ENCODE peak calls at places on chromosome 17, in four cellular contexts. One of them, this sample, is unnamed.
A peak's percentile ranks its signal among the peaks of the same experiment; 100 is the strongest.

GRCh38 chr17:47948706-47949196 is 7.4 kb downstream of the PNPO start:
- DNase-seq in A549: peak; percentile 85
- DNase-seq in uterus: no peak
- DNase-seq in IMR-90: no peak
- DNase-seq in this sample: peak; percentile 94

GRCh38 chr17:410674-411401 is 58.2 kb upstream of the RPH3AL start:
- DNase-seq in A549: peak; percentile 42
- DNase-seq in uterus: peak; percentile 27
- DNase-seq in IMR-90: peak; percentile 12
- DNase-seq in this sample: peak; percentile 57

GRCh38 chr17:36128411-36128978 is 24.9 kb downstream of the CCL4 start:
- DNase-seq in A549: no peak
- DNase-seq in uterus: no peak
- DNase-seq in IMR-90: no peak
- DNase-seq in this sample: no peak

GRCh38 chr17:59725691-59726090 is 18.2 kb downstream of the VMP1 start:
- DNase-seq in A549: no peak
- DNase-seq in uterus: no peak
- DNase-seq in IMR-90: no peak
- DNase-seq in this sample: no peak

GRCh38 chr17:35074711-35075707 is 11.5 kb upstream of the RFFL start:
- DNase-seq in A549: no peak
- DNase-seq in uterus: no peak
- DNase-seq in IMR-90: no peak
- DNase-seq in this sample: no peak

GRCh38 chr17:45394913-45395568 is 37.6 kb downstream of the ARHGAP27 start:
- DNase-seq in A549: peak; percentile 88
- DNase-seq in uterus: peak; percentile 62
- DNase-seq in IMR-90: peak; percentile 90
- DNase-seq in this sample: peak; percentile 59

GRCh38 chr17:61815863-61816523 is 47.3 kb downstream of the BRIP1 start:
- DNase-seq in A549: no peak
- DNase-seq in uterus: no peak
- DNase-seq in IMR-90: no peak
- DNase-seq in this sample: no peak

GRCh38 chr17:34235389-34236028 is 19.6 kb upstream of the CCL2 start:
- DNase-seq in A549: no peak
- DNase-seq in uterus: peak; percentile 82
- DNase-seq in IMR-90: peak; percentile 65
- DNase-seq in this sample: peak; percentile 80

GRCh38 chr17:53628011-53628410 is 194.7 kb upstream of the KIF2B start:
- DNase-seq in A549: no peak
- DNase-seq in uterus: no peak
- DNase-seq in IMR-90: peak; percentile 61
- DNase-seq in this sample: no peak

GRCh38 chr17:61503961-61504360 is 51.7 kb downstream of the TBX4 start:
- DNase-seq in A549: no peak
- DNase-seq in uterus: no peak
- DNase-seq in IMR-90: no peak
- DNase-seq in this sample: no peak

GRCh38 chr17:35003778-35004177 is 23.5 kb downstream of the LIG3 start:
- DNase-seq in A549: no peak
- DNase-seq in uterus: no peak
- DNase-seq in IMR-90: no peak
- DNase-seq in this sample: no peak

GRCh38 chr17:55062921-55063320 is 94.4 kb downstream of the STXBP4 start:
- DNase-seq in A549: peak; percentile 29
- DNase-seq in uterus: no peak
- DNase-seq in IMR-90: peak; percentile 63
- DNase-seq in this sample: no peak

GRCh38 chr17:39872700-39873099 is 4.7 kb downstream of the ZPBP2 start:
- DNase-seq in A549: no peak
- DNase-seq in uterus: no peak
- DNase-seq in IMR-90: peak; percentile 31
- DNase-seq in this sample: no peak

GRCh38 chr17:13311301-13311700 is 290.4 kb downstream of the HS3ST3A1 start:
- DNase-seq in A549: no peak
- DNase-seq in uterus: no peak
- DNase-seq in IMR-90: peak; percentile 12
- DNase-seq in this sample: no peak

GRCh38 chr17:73506470-73507435 is 137.5 kb downstream of the SDK2 start:
- DNase-seq in A549: no peak
- DNase-seq in uterus: no peak
- DNase-seq in IMR-90: no peak
- DNase-seq in this sample: no peak

GRCh38 chr17:6450926-6451717 is 6.9 kb downstream of the PIMREG start:
- DNase-seq in A549: no peak
- DNase-seq in uterus: no peak
- DNase-seq in IMR-90: no peak
- DNase-seq in this sample: no peak

GRCh38 chr17:38743556-38744171 is 4.5 kb downstream of the PCGF2 start:
- DNase-seq in A549: no peak
- DNase-seq in uterus: no peak
- DNase-seq in IMR-90: no peak
- DNase-seq in this sample: no peak

GRCh38 chr17:47696717-47697642 is 3.0 kb downstream of the TBKBP1 start:
- DNase-seq in A549: no peak
- DNase-seq in uterus: peak; percentile 11
- DNase-seq in IMR-90: no peak
- DNase-seq in this sample: no peak

GRCh38 chr17:78599419-78599818 is 22.2 kb upstream of the DNAH17 start:
- DNase-seq in A549: no peak
- DNase-seq in uterus: no peak
- DNase-seq in IMR-90: peak; percentile 8
- DNase-seq in this sample: no peak

GRCh38 chr17:45229681-45230409 is 8.2 kb downstream of the FMNL1 start:
- DNase-seq in A549: no peak
- DNase-seq in uterus: no peak
- DNase-seq in IMR-90: no peak
- DNase-seq in this sample: no peak

DNA sequence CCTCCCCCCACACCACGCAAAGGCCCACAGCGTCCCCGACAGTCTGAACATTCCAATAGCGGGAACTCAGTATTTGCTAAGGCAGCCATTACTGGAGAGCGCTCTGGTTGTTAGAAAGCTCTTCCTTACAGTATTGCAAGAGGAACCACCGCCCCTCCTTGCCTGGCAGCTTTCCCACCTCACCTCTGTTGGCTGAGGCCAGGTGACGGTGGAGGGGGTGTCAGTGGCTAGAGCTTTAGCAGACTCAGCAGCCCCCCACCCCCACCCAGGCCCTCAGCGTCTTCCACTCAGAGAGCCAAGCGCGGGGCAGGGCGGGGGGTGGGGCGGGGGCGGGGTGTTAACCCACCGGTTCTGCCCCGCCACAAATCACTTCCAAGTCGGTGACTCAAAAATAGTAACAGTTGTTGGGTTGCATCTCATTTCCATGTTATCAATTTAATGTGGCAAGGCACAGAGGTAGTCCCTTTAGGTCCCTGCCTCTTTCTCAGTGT is 2.3 kb upstream of the PLEKHH3 start:
- DNase-seq in A549: peak; percentile 80
- DNase-seq in uterus: peak; percentile 73
- DNase-seq in IMR-90: peak; percentile 39
- DNase-seq in this sample: no peak
- H3K4me3 ChIP-seq in A549: peak overlapping the region; percentile 54
- H3K4me3 ChIP-seq in uterus: peak overlapping the region; percentile 91
- H3K4me3 ChIP-seq in IMR-90: no peak overlapping the region
- H3K4me3 ChIP-seq in this sample: peak overlapping the region; percentile 14

GRCh38 chr17:27455914-27456680 is at the start of gene KSR1:
- DNase-seq in A549: peak; percentile 82
- DNase-seq in uterus: peak; percentile 80
- DNase-seq in IMR-90: peak; percentile 72
- DNase-seq in this sample: peak; percentile 88
- TF ChIP-seq POLR2A in A549: peak; percentile 56
- TF ChIP-seq POLR2A in uterus: peak; percentile 89
- TF ChIP-seq POLR2A in IMR-90: peak; percentile 94
- TF ChIP-seq POLR2A in this sample: peak; percentile 86

GRCh38 chr17:66542183-66542966 is 240.0 kb downstream of the PRKCA start:
- DNase-seq in A549: no peak
- DNase-seq in uterus: no peak
- DNase-seq in IMR-90: peak; percentile 53
- DNase-seq in this sample: no peak

GRCh38 chr17:66538776-66539175 is 236.4 kb downstream of the PRKCA start:
- DNase-seq in A549: no peak
- DNase-seq in uterus: no peak
- DNase-seq in IMR-90: no peak
- DNase-seq in this sample: no peak

GRCh38 chr17:66541461-66542182 is 239.2 kb downstream of the PRKCA start:
- DNase-seq in A549: no peak
- DNase-seq in uterus: no peak
- DNase-seq in IMR-90: no peak
- DNase-seq in this sample: no peak

GRCh38 chr17:66537518-66537917 is 235.1 kb downstream of the PRKCA start:
- DNase-seq in A549: no peak
- DNase-seq in uterus: no peak
- DNase-seq in IMR-90: no peak
- DNase-seq in this sample: no peak

DNA sequence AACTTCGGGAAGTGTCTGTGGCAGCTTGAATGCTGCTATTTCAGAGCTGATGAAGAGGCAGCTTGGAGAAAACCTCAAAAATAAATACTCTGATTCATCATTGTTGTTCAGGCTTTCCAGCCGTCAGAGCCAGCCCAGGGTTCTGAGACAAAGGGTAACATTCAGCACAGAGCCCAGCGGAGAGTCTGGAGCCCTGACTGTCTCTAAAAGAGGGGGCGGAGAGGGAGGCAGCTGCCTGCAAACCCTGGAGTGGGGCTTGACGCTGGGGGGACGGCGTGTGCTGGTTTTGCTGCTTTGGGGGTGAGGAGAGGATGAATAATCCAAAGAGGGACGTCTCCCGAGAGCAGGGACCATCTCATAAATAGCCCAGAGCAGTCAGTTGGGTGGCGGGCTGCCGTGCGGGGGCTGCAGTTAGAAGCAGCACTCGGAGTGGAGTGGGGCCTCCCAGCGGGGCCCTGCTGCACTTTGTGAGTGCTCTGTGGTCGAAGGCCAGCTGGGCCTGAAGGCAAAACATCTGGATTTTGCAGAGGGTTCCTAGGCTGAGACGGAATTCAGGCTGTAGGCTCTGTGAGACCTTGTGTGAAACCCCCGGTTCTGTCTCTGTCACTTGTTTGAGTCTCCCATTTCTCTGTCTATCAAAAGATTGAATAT is 237.8 kb downstream of the PRKCA start:
- DNase-seq in A549: no peak
- DNase-seq in uterus: peak; percentile 55
- DNase-seq in IMR-90: peak; percentile 91
- DNase-seq in this sample: no peak
- H3K4me3 ChIP-seq in A549: no peak overlapping the region
- H3K4me3 ChIP-seq in uterus: no peak overlapping the region
- H3K4me3 ChIP-seq in IMR-90: no peak overlapping the region
- H3K4me3 ChIP-seq in this sample: no peak overlapping the region

GRCh38 chr17:82985436-82985820 is 94.0 kb upstream of the METRNL start:
- DNase-seq in A549: no peak
- DNase-seq in uterus: no peak
- DNase-seq in IMR-90: no peak
- DNase-seq in this sample: no peak
- TF ChIP-seq POLR2A in A549: no peak
- TF ChIP-seq POLR2A in uterus: no peak
- TF ChIP-seq POLR2A in IMR-90: no peak
- TF ChIP-seq POLR2A in this sample: no peak

GRCh38 chr17:31562447-31562846 is 171.0 kb downstream of the RAB11FIP4 start:
- DNase-seq in A549: no peak
- DNase-seq in uterus: no peak
- DNase-seq in IMR-90: no peak
- DNase-seq in this sample: no peak
- H3K4me3 ChIP-seq in A549: no peak overlapping the region
- H3K4me3 ChIP-seq in uterus: no peak overlapping the region
- H3K4me3 ChIP-seq in IMR-90: no peak overlapping the region
- H3K4me3 ChIP-seq in this sample: no peak overlapping the region

GRCh38 chr17:64661981-64662773 is at the start of gene SMURF2:
- DNase-seq in A549: peak; percentile 78
- DNase-seq in uterus: peak; percentile 69
- DNase-seq in IMR-90: peak; percentile 61
- DNase-seq in this sample: peak; percentile 85
- TF ChIP-seq POLR2A in A549: peak; percentile 87
- TF ChIP-seq POLR2A in uterus: peak; percentile 92
- TF ChIP-seq POLR2A in IMR-90: peak; percentile 96
- TF ChIP-seq POLR2A in this sample: peak; percentile 95

GRCh38 chr17:50195196-50195865 is 6.1 kb downstream of the COL1A1 start:
- DNase-seq in A549: no peak
- DNase-seq in uterus: no peak
- DNase-seq in IMR-90: peak; percentile 74
- DNase-seq in this sample: no peak

GRCh38 chr17:50196826-50197225 is 4.6 kb downstream of the COL1A1 start:
- DNase-seq in A549: no peak
- DNase-seq in uterus: no peak
- DNase-seq in IMR-90: peak; percentile 84
- DNase-seq in this sample: peak; percentile 21

GRCh38 chr17:50192873-50193274 is 8.6 kb downstream of the COL1A1 start:
- DNase-seq in A549: no peak
- DNase-seq in uterus: no peak
- DNase-seq in IMR-90: no peak
- DNase-seq in this sample: no peak

GRCh38 chr17:50196036-50196435 is 5.4 kb downstream of the COL1A1 start:
- DNase-seq in A549: no peak
- DNase-seq in uterus: no peak
- DNase-seq in IMR-90: peak; percentile 30
- DNase-seq in this sample: no peak

DNA sequence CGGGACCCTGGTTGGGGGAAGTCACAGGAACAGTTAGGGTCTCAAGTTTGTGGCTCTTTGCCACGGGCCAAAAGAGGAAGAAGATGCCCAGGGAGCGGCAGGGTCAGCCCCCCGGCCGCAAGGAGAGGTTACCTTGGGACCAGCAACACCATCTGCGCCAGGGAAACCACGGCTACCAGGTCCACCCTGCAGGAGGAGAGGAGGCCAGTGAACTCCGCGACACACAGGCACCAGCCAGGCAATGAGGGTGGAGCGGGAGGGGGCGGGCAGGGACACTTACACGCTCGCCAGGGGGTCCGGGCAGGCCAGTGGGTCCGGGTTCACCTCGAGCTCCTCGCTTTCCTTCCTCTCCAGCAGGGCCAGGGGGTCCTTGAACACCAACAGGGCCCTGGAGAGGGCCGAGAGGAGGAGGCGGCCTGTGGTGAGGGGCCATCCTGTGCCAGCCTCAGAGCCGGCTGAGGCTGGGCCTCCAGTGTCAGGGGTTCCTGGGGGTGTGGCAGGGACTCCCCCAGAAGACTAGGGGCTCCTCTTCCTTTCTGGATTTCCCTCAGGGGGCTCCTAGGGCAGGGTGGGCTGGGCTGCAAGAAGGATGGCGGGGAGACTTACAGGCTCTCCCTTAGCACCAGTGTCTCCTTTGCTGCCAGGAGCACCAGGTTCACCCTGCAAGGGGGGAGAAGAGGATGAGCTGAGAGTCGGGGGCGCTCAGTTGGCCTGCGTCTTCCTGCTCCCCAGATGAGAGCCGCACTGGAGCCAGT is 6.8 kb downstream of the COL1A1 start:
- DNase-seq in A549: no peak
- DNase-seq in uterus: no peak
- DNase-seq in IMR-90: no peak
- DNase-seq in this sample: no peak
- H3K4me3 ChIP-seq in A549: no peak overlapping the region
- H3K4me3 ChIP-seq in uterus: no peak overlapping the region
- H3K4me3 ChIP-seq in IMR-90: no peak overlapping the region
- H3K4me3 ChIP-seq in this sample: no peak overlapping the region

This sample was measured in right lobe of liver.